ENCODE peak calls at places on chromosomes 11 and 22, in five cellular contexts. S is GM20000, R is HT1080, Q is glutamatergic neuron, O is GM06990. U is an unnamed sample.
A peak's percentile ranks its signal among the peaks of the same experiment; 100 is the strongest.

GRCh38 chr22:42399315-42400271 is 32.6 kb downstream of the NFAM1 start:
- DNase-seq in S (no peak), R (no peak), Q (peak; percentile 80), O (no peak), U (peak; percentile 15)

GRCh38 chr11:121304750-121305149 is 12.2 kb downstream of the SC5D start:
- DNase-seq in S (no peak), R (no peak), Q (no peak), O (no peak), U (no peak)

GRCh38 chr11:109106201-109106906 is 315.6 kb upstream of the C11orf87 start:
- DNase-seq in S (no peak), R (no peak), Q (no peak), O (no peak), U (no peak)

GRCh38 chr22:48968201-48968959 is 859.3 kb downstream of the BRD1 start:
- DNase-seq in S (no peak), R (no peak), Q (no peak), O (no peak), U (no peak)

GRCh38 chr11:134332189-134332631 is 422 bp downstream of the GLB1L2 start:
- DNase-seq in S (no peak), R (no peak), Q (peak; percentile 38), O (no peak), U (no peak)

GRCh38 chr11:77046060-77046501 is 11.9 kb downstream of the B3GNT6 start:
- DNase-seq in S (peak; percentile 84), R (no peak), Q (peak; percentile 83), O (peak; percentile 61), U (no peak)

GRCh38 chr22:41752011-41752975 is 48.2 kb upstream of the CCDC134 start:
- DNase-seq in S (peak; percentile 41), R (no peak), Q (no peak), O (peak; percentile 67), U (no peak)

GRCh38 chr11:65651589-65652510 is 10.9 kb downstream of the RELA start:
- DNase-seq in S (no peak), R (no peak), Q (no peak), O (peak; percentile 15), U (peak; percentile 16)

GRCh38 chr22:43923191-43923590 is 414 bp upstream of the PNPLA3 start:
- DNase-seq in S (peak; percentile 65), R (peak; percentile 7), Q (no peak), O (no peak), U (no peak)

GRCh38 chr11:3109921-3110706 is 52.9 kb upstream of the CARS1 start:
- DNase-seq in S (peak; percentile 68), R (peak; percentile 47), Q (peak; percentile 37), O (no peak), U (no peak)

GRCh38 chr11:103637250-103637649 is 399.2 kb upstream of the DDI1 start:
- DNase-seq in S (no peak), R (peak; percentile 82), Q (no peak), O (no peak), U (peak; percentile 67)

GRCh38 chr11:65777821-65778361 is 2.9 kb downstream of the AP5B1 start:
- DNase-seq in S (no peak), R (no peak), Q (no peak), O (no peak), U (no peak)

GRCh38 chr11:33942954-33943353 is 51.1 kb upstream of the LMO2 start:
- DNase-seq in S (peak; percentile 66), R (peak; percentile 81), Q (no peak), O (peak; percentile 37), U (peak; percentile 78)

GRCh38 chr22:41919357-41920224 is 4.7 kb upstream of the SHISA8 start:
- DNase-seq in S (peak; percentile 91), R (no peak), Q (peak; percentile 81), O (peak; percentile 88), U (peak; percentile 23)

GRCh38 chr11:79116600-79116999 is 324.2 kb downstream of the TENM4 start:
- DNase-seq in S (no peak), R (no peak), Q (no peak), O (no peak), U (peak; percentile 96)

GRCh38 chr11:15035283-15035682 is 38.1 kb upstream of the CALCB start:
- DNase-seq in S (no peak), R (no peak), Q (no peak), O (no peak), U (no peak)

GRCh38 chr11:19935507-19935906 is 222.9 kb downstream of the NAV2 start:
- DNase-seq in S (no peak), R (peak; percentile 76), Q (no peak), O (no peak), U (peak; percentile 41)

GRCh38 chr22:26599505-26599904 is 9.6 kb upstream of the TPST2 start:
- DNase-seq in S (no peak), R (no peak), Q (no peak), O (no peak), U (no peak)

GRCh38 chr11:645536-645935 is 8.5 kb downstream of the DRD4 start:
- DNase-seq in S (no peak), R (no peak), Q (no peak), O (no peak), U (no peak)

GRCh38 chr11:117394221-117394925 is 66.7 kb downstream of the CEP164 start:
- DNase-seq in S (no peak), R (no peak), Q (no peak), O (no peak), U (no peak)

GRCh38 chr11:62433141-62433543 is 14.3 kb downstream of the SCGB1A1 start:
- DNase-seq in S (no peak), R (no peak), Q (no peak), O (no peak), U (no peak)

GRCh38 chr11:71977743-71978418 is 20.8 kb upstream of the IL18BP start:
- DNase-seq in S (no peak), R (peak; percentile 33), Q (no peak), O (no peak), U (peak; percentile 51)

GRCh38 chr11:131609921-131610320 is 239.5 kb downstream of the NTM start:
- DNase-seq in S (no peak), R (no peak), Q (no peak), O (no peak), U (no peak)

GRCh38 chr11:57763568-57763967 is 2.0 kb downstream of the CTNND1 start:
- DNase-seq in S (no peak), R (peak; percentile 48), Q (no peak), O (no peak), U (peak; percentile 54)

GRCh38 chr11:130561441-130561881 is 113.0 kb downstream of the ADAMTS15 start:
- DNase-seq in S (no peak), R (no peak), Q (no peak), O (no peak), U (no peak)

GRCh38 chr22:31969789-31970489 is 25.6 kb downstream of the YWHAH start:
- DNase-seq in S (peak; percentile 75), R (peak; percentile 62), Q (peak; percentile 61), O (peak; percentile 49), U (peak; percentile 46)

GRCh38 chr11:123325535-123325934 is 104.5 kb upstream of the GRAMD1B start:
- DNase-seq in S (no peak), R (no peak), Q (no peak), O (no peak), U (no peak)

GRCh38 chr11:34509336-34509902 is 4.2 kb downstream of the ELF5 start:
- DNase-seq in S (no peak), R (no peak), Q (no peak), O (no peak), U (no peak)

GRCh38 chr11:9180784-9181183 is 84.4 kb downstream of the DENND5A start:
- DNase-seq in S (no peak), R (no peak), Q (no peak), O (no peak), U (peak; percentile 68)

GRCh38 chr22:42692239-42693054 is 28.2 kb downstream of the A4GALT start:
- DNase-seq in S (peak; percentile 73), R (no peak), Q (no peak), O (peak; percentile 66), U (no peak)

GRCh38 chr22:23072035-23072910 is 2.0 kb downstream of the GNAZ start:
- DNase-seq in S (no peak), R (no peak), Q (peak; percentile 23), O (no peak), U (no peak)

GRCh38 chr11:58498464-58498863 is 9.4 kb downstream of the OR5B21 start:
- DNase-seq in S (no peak), R (no peak), Q (no peak), O (no peak), U (no peak)

GRCh38 chr11:121929581-121929980 is 186.4 kb downstream of the BLID start:
- DNase-seq in S (no peak), R (no peak), Q (no peak), O (no peak), U (peak; percentile 84)

GRCh38 chr22:30876925-30877553 is 91.5 kb downstream of the MORC2 start:
- DNase-seq in S (no peak), R (no peak), Q (no peak), O (no peak), U (no peak)

GRCh38 chr22:38461057-38461413 is 6.0 kb upstream of the KCNJ4 start:
- DNase-seq in S (no peak), R (no peak), Q (no peak), O (no peak), U (no peak)

GRCh38 chr11:1780700-1781592 is 17.2 kb upstream of the CTSD start:
- DNase-seq in S (no peak), R (no peak), Q (peak; percentile 20), O (no peak), U (no peak)

U was measured in RPMI7951.